ENCODE peak calls at places on chromosomes 13 and 19, in ten cellular contexts. One of them, this sample, is unnamed.

GRCh38 chr19:48969276-48970138 is 4.4 kb downstream of the FTL start:
- DNase-seq in fibroblast of pulmonary artery: no peak
- DNase-seq in activated CD4-positive, alpha-beta T cell treated with anti-CD3 and anti-CD28 coated beads, Interleukin-2, amount 50 U/mL, for 4 hours: no peak
- DNase-seq in T-helper 9 cell: no peak
- DNase-seq in nephron progenitor cell: no peak
- DNase-seq in thoracic aorta: no peak
- DNase-seq in iris pigment epithelial cell: peak; percentile 55
- DNase-seq in A172: peak; percentile 48
- DNase-seq in activated T-cell treated with anti-CD3 and anti-CD28 coated beads, Interleukin-2, amount 50 U/mL, for 24 hours: no peak
- DNase-seq in stimulated activated CD8-positive, alpha-beta memory T cell treated with anti-CD3 and anti-CD28 coated beads, Interleukin-7, amount 100 ng/mL, for 4 hours: no peak
- DNase-seq in this sample: peak; percentile 38

GRCh38 chr13:59710995-59711701 is 452.6 kb downstream of the DIAPH3 start:
- DNase-seq in fibroblast of pulmonary artery: peak; percentile 11
- DNase-seq in activated CD4-positive, alpha-beta T cell treated with anti-CD3 and anti-CD28 coated beads, Interleukin-2, amount 50 U/mL, for 4 hours: no peak
- DNase-seq in T-helper 9 cell: no peak
- DNase-seq in nephron progenitor cell: no peak
- DNase-seq in thoracic aorta: no peak
- DNase-seq in iris pigment epithelial cell: no peak
- DNase-seq in A172: no peak
- DNase-seq in activated T-cell treated with anti-CD3 and anti-CD28 coated beads, Interleukin-2, amount 50 U/mL, for 24 hours: no peak
- DNase-seq in stimulated activated CD8-positive, alpha-beta memory T cell treated with anti-CD3 and anti-CD28 coated beads, Interleukin-7, amount 100 ng/mL, for 4 hours: no peak
- DNase-seq in this sample: no peak

GRCh38 chr13:109412232-109412935 is 374.0 kb downstream of the IRS2 start:
- DNase-seq in fibroblast of pulmonary artery: peak; percentile 49
- DNase-seq in activated CD4-positive, alpha-beta T cell treated with anti-CD3 and anti-CD28 coated beads, Interleukin-2, amount 50 U/mL, for 4 hours: no peak
- DNase-seq in T-helper 9 cell: no peak
- DNase-seq in nephron progenitor cell: peak; percentile 72
- DNase-seq in thoracic aorta: no peak
- DNase-seq in iris pigment epithelial cell: peak; percentile 72
- DNase-seq in A172: peak; percentile 19
- DNase-seq in activated T-cell treated with anti-CD3 and anti-CD28 coated beads, Interleukin-2, amount 50 U/mL, for 24 hours: no peak
- DNase-seq in stimulated activated CD8-positive, alpha-beta memory T cell treated with anti-CD3 and anti-CD28 coated beads, Interleukin-7, amount 100 ng/mL, for 4 hours: no peak
- DNase-seq in this sample: no peak

GRCh38 chr19:24073807-24074206 is 13.2 kb upstream of the ZNF254 start:
- DNase-seq in fibroblast of pulmonary artery: no peak
- DNase-seq in activated CD4-positive, alpha-beta T cell treated with anti-CD3 and anti-CD28 coated beads, Interleukin-2, amount 50 U/mL, for 4 hours: no peak
- DNase-seq in T-helper 9 cell: no peak
- DNase-seq in nephron progenitor cell: no peak
- DNase-seq in thoracic aorta: no peak
- DNase-seq in iris pigment epithelial cell: no peak
- DNase-seq in A172: no peak
- DNase-seq in activated T-cell treated with anti-CD3 and anti-CD28 coated beads, Interleukin-2, amount 50 U/mL, for 24 hours: no peak
- DNase-seq in stimulated activated CD8-positive, alpha-beta memory T cell treated with anti-CD3 and anti-CD28 coated beads, Interleukin-7, amount 100 ng/mL, for 4 hours: no peak
- DNase-seq in this sample: no peak

GRCh38 chr19:4967738-4968461 is 1.0 kb upstream of the KDM4B start:
- DNase-seq in fibroblast of pulmonary artery: no peak
- DNase-seq in activated CD4-positive, alpha-beta T cell treated with anti-CD3 and anti-CD28 coated beads, Interleukin-2, amount 50 U/mL, for 4 hours: no peak
- DNase-seq in T-helper 9 cell: no peak
- DNase-seq in nephron progenitor cell: no peak
- DNase-seq in thoracic aorta: no peak
- DNase-seq in iris pigment epithelial cell: peak; percentile 84
- DNase-seq in A172: peak; percentile 45
- DNase-seq in activated T-cell treated with anti-CD3 and anti-CD28 coated beads, Interleukin-2, amount 50 U/mL, for 24 hours: no peak
- DNase-seq in stimulated activated CD8-positive, alpha-beta memory T cell treated with anti-CD3 and anti-CD28 coated beads, Interleukin-7, amount 100 ng/mL, for 4 hours: no peak
- DNase-seq in this sample: peak; percentile 49

GRCh38 chr13:58884810-58885209 is 1253.3 kb downstream of the PCDH17 start:
- DNase-seq in fibroblast of pulmonary artery: no peak
- DNase-seq in activated CD4-positive, alpha-beta T cell treated with anti-CD3 and anti-CD28 coated beads, Interleukin-2, amount 50 U/mL, for 4 hours: no peak
- DNase-seq in T-helper 9 cell: no peak
- DNase-seq in nephron progenitor cell: no peak
- DNase-seq in thoracic aorta: no peak
- DNase-seq in iris pigment epithelial cell: no peak
- DNase-seq in A172: no peak
- DNase-seq in activated T-cell treated with anti-CD3 and anti-CD28 coated beads, Interleukin-2, amount 50 U/mL, for 24 hours: no peak
- DNase-seq in stimulated activated CD8-positive, alpha-beta memory T cell treated with anti-CD3 and anti-CD28 coated beads, Interleukin-7, amount 100 ng/mL, for 4 hours: no peak
- DNase-seq in this sample: no peak

GRCh38 chr19:3458229-3458555 is 22.1 kb downstream of the SMIM24 start:
- DNase-seq in fibroblast of pulmonary artery: no peak
- DNase-seq in activated CD4-positive, alpha-beta T cell treated with anti-CD3 and anti-CD28 coated beads, Interleukin-2, amount 50 U/mL, for 4 hours: no peak
- DNase-seq in T-helper 9 cell: no peak
- DNase-seq in nephron progenitor cell: no peak
- DNase-seq in thoracic aorta: no peak
- DNase-seq in iris pigment epithelial cell: peak; percentile 31
- DNase-seq in A172: peak; percentile 71
- DNase-seq in activated T-cell treated with anti-CD3 and anti-CD28 coated beads, Interleukin-2, amount 50 U/mL, for 24 hours: no peak
- DNase-seq in stimulated activated CD8-positive, alpha-beta memory T cell treated with anti-CD3 and anti-CD28 coated beads, Interleukin-7, amount 100 ng/mL, for 4 hours: no peak
- DNase-seq in this sample: no peak

GRCh38 chr19:5672708-5673459 is 7.4 kb downstream of the MICOS13 start:
- DNase-seq in fibroblast of pulmonary artery: no peak
- DNase-seq in activated CD4-positive, alpha-beta T cell treated with anti-CD3 and anti-CD28 coated beads, Interleukin-2, amount 50 U/mL, for 4 hours: no peak
- DNase-seq in T-helper 9 cell: no peak
- DNase-seq in nephron progenitor cell: no peak
- DNase-seq in thoracic aorta: no peak
- DNase-seq in iris pigment epithelial cell: no peak
- DNase-seq in A172: no peak
- DNase-seq in activated T-cell treated with anti-CD3 and anti-CD28 coated beads, Interleukin-2, amount 50 U/mL, for 24 hours: no peak
- DNase-seq in stimulated activated CD8-positive, alpha-beta memory T cell treated with anti-CD3 and anti-CD28 coated beads, Interleukin-7, amount 100 ng/mL, for 4 hours: no peak
- DNase-seq in this sample: no peak

GRCh38 chr19:5170329-5170745 is 170.3 kb downstream of the PTPRS start:
- DNase-seq in fibroblast of pulmonary artery: no peak
- DNase-seq in activated CD4-positive, alpha-beta T cell treated with anti-CD3 and anti-CD28 coated beads, Interleukin-2, amount 50 U/mL, for 4 hours: peak; percentile 27
- DNase-seq in T-helper 9 cell: peak; percentile 48
- DNase-seq in nephron progenitor cell: peak; percentile 39
- DNase-seq in thoracic aorta: no peak
- DNase-seq in iris pigment epithelial cell: no peak
- DNase-seq in A172: no peak
- DNase-seq in activated T-cell treated with anti-CD3 and anti-CD28 coated beads, Interleukin-2, amount 50 U/mL, for 24 hours: peak; percentile 77
- DNase-seq in stimulated activated CD8-positive, alpha-beta memory T cell treated with anti-CD3 and anti-CD28 coated beads, Interleukin-7, amount 100 ng/mL, for 4 hours: peak; percentile 6
- DNase-seq in this sample: peak; percentile 66

GRCh38 chr13:32415019-32415418 is 12.9 kb downstream of the N4BP2L1 start:
- DNase-seq in fibroblast of pulmonary artery: no peak
- DNase-seq in activated CD4-positive, alpha-beta T cell treated with anti-CD3 and anti-CD28 coated beads, Interleukin-2, amount 50 U/mL, for 4 hours: no peak
- DNase-seq in T-helper 9 cell: no peak
- DNase-seq in nephron progenitor cell: no peak
- DNase-seq in thoracic aorta: no peak
- DNase-seq in iris pigment epithelial cell: peak; percentile 33
- DNase-seq in A172: no peak
- DNase-seq in activated T-cell treated with anti-CD3 and anti-CD28 coated beads, Interleukin-2, amount 50 U/mL, for 24 hours: no peak
- DNase-seq in stimulated activated CD8-positive, alpha-beta memory T cell treated with anti-CD3 and anti-CD28 coated beads, Interleukin-7, amount 100 ng/mL, for 4 hours: no peak
- DNase-seq in this sample: peak; percentile 54

GRCh38 chr13:97018029-97018819 is 23.9 kb upstream of the OXGR1 start:
- DNase-seq in fibroblast of pulmonary artery: peak; percentile 80
- DNase-seq in activated CD4-positive, alpha-beta T cell treated with anti-CD3 and anti-CD28 coated beads, Interleukin-2, amount 50 U/mL, for 4 hours: peak; percentile 9
- DNase-seq in T-helper 9 cell: no peak
- DNase-seq in nephron progenitor cell: peak; percentile 41
- DNase-seq in thoracic aorta: no peak
- DNase-seq in iris pigment epithelial cell: peak; percentile 71
- DNase-seq in A172: peak; percentile 60
- DNase-seq in activated T-cell treated with anti-CD3 and anti-CD28 coated beads, Interleukin-2, amount 50 U/mL, for 24 hours: no peak
- DNase-seq in stimulated activated CD8-positive, alpha-beta memory T cell treated with anti-CD3 and anti-CD28 coated beads, Interleukin-7, amount 100 ng/mL, for 4 hours: no peak
- DNase-seq in this sample: peak; percentile 24

GRCh38 chr13:102197193-102197592 is 204.7 kb downstream of the FGF14 start:
- DNase-seq in fibroblast of pulmonary artery: no peak
- DNase-seq in activated CD4-positive, alpha-beta T cell treated with anti-CD3 and anti-CD28 coated beads, Interleukin-2, amount 50 U/mL, for 4 hours: no peak
- DNase-seq in T-helper 9 cell: no peak
- DNase-seq in nephron progenitor cell: no peak
- DNase-seq in thoracic aorta: no peak
- DNase-seq in iris pigment epithelial cell: peak; percentile 37
- DNase-seq in A172: peak; percentile 13
- DNase-seq in activated T-cell treated with anti-CD3 and anti-CD28 coated beads, Interleukin-2, amount 50 U/mL, for 24 hours: no peak
- DNase-seq in stimulated activated CD8-positive, alpha-beta memory T cell treated with anti-CD3 and anti-CD28 coated beads, Interleukin-7, amount 100 ng/mL, for 4 hours: no peak
- DNase-seq in this sample: peak; percentile 10

GRCh38 chr13:27619711-27620376 is 485 bp downstream of the LNX2 start:
- DNase-seq in fibroblast of pulmonary artery: peak; percentile 39
- DNase-seq in activated CD4-positive, alpha-beta T cell treated with anti-CD3 and anti-CD28 coated beads, Interleukin-2, amount 50 U/mL, for 4 hours: peak; percentile 33
- DNase-seq in T-helper 9 cell: no peak
- DNase-seq in nephron progenitor cell: no peak
- DNase-seq in thoracic aorta: no peak
- DNase-seq in iris pigment epithelial cell: peak; percentile 38
- DNase-seq in A172: peak; percentile 4
- DNase-seq in activated T-cell treated with anti-CD3 and anti-CD28 coated beads, Interleukin-2, amount 50 U/mL, for 24 hours: peak; percentile 73
- DNase-seq in stimulated activated CD8-positive, alpha-beta memory T cell treated with anti-CD3 and anti-CD28 coated beads, Interleukin-7, amount 100 ng/mL, for 4 hours: no peak
- DNase-seq in this sample: peak; percentile 58

GRCh38 chr19:21580101-21580500 is 74.7 kb downstream of the ZNF429 start:
- DNase-seq in fibroblast of pulmonary artery: no peak
- DNase-seq in activated CD4-positive, alpha-beta T cell treated with anti-CD3 and anti-CD28 coated beads, Interleukin-2, amount 50 U/mL, for 4 hours: no peak
- DNase-seq in T-helper 9 cell: no peak
- DNase-seq in nephron progenitor cell: no peak
- DNase-seq in thoracic aorta: no peak
- DNase-seq in iris pigment epithelial cell: no peak
- DNase-seq in A172: no peak
- DNase-seq in activated T-cell treated with anti-CD3 and anti-CD28 coated beads, Interleukin-2, amount 50 U/mL, for 24 hours: no peak
- DNase-seq in stimulated activated CD8-positive, alpha-beta memory T cell treated with anti-CD3 and anti-CD28 coated beads, Interleukin-7, amount 100 ng/mL, for 4 hours: no peak
- DNase-seq in this sample: no peak

GRCh38 chr19:45444318-45445041 is 20.8 kb upstream of the ERCC1 start:
- DNase-seq in fibroblast of pulmonary artery: peak; percentile 88
- DNase-seq in activated CD4-positive, alpha-beta T cell treated with anti-CD3 and anti-CD28 coated beads, Interleukin-2, amount 50 U/mL, for 4 hours: peak; percentile 56
- DNase-seq in T-helper 9 cell: peak; percentile 77
- DNase-seq in nephron progenitor cell: peak; percentile 99
- DNase-seq in thoracic aorta: peak; percentile 83
- DNase-seq in iris pigment epithelial cell: peak; percentile 83
- DNase-seq in A172: peak; percentile 33
- DNase-seq in activated T-cell treated with anti-CD3 and anti-CD28 coated beads, Interleukin-2, amount 50 U/mL, for 24 hours: peak; percentile 81
- DNase-seq in stimulated activated CD8-positive, alpha-beta memory T cell treated with anti-CD3 and anti-CD28 coated beads, Interleukin-7, amount 100 ng/mL, for 4 hours: peak; percentile 56
- DNase-seq in this sample: peak; percentile 87

GRCh38 chr13:96481482-96481881 is 391.6 kb downstream of the HS6ST3 start:
- DNase-seq in fibroblast of pulmonary artery: no peak
- DNase-seq in activated CD4-positive, alpha-beta T cell treated with anti-CD3 and anti-CD28 coated beads, Interleukin-2, amount 50 U/mL, for 4 hours: no peak
- DNase-seq in T-helper 9 cell: no peak
- DNase-seq in nephron progenitor cell: no peak
- DNase-seq in thoracic aorta: no peak
- DNase-seq in iris pigment epithelial cell: no peak
- DNase-seq in A172: no peak
- DNase-seq in activated T-cell treated with anti-CD3 and anti-CD28 coated beads, Interleukin-2, amount 50 U/mL, for 24 hours: no peak
- DNase-seq in stimulated activated CD8-positive, alpha-beta memory T cell treated with anti-CD3 and anti-CD28 coated beads, Interleukin-7, amount 100 ng/mL, for 4 hours: no peak
- DNase-seq in this sample: no peak

GRCh38 chr13:104984296-104984818 is 1551.1 kb downstream of the EFNB2 start:
- DNase-seq in fibroblast of pulmonary artery: peak; percentile 65
- DNase-seq in activated CD4-positive, alpha-beta T cell treated with anti-CD3 and anti-CD28 coated beads, Interleukin-2, amount 50 U/mL, for 4 hours: no peak
- DNase-seq in T-helper 9 cell: peak; percentile 9
- DNase-seq in nephron progenitor cell: no peak
- DNase-seq in thoracic aorta: no peak
- DNase-seq in iris pigment epithelial cell: peak; percentile 84
- DNase-seq in A172: peak; percentile 42
- DNase-seq in activated T-cell treated with anti-CD3 and anti-CD28 coated beads, Interleukin-2, amount 50 U/mL, for 24 hours: peak; percentile 38
- DNase-seq in stimulated activated CD8-positive, alpha-beta memory T cell treated with anti-CD3 and anti-CD28 coated beads, Interleukin-7, amount 100 ng/mL, for 4 hours: no peak
- DNase-seq in this sample: peak; percentile 89

GRCh38 chr13:35460061-35460460 is 16.4 kb downstream of the MAB21L1 start:
- DNase-seq in fibroblast of pulmonary artery: no peak
- DNase-seq in activated CD4-positive, alpha-beta T cell treated with anti-CD3 and anti-CD28 coated beads, Interleukin-2, amount 50 U/mL, for 4 hours: no peak
- DNase-seq in T-helper 9 cell: no peak
- DNase-seq in nephron progenitor cell: no peak
- DNase-seq in thoracic aorta: no peak
- DNase-seq in iris pigment epithelial cell: no peak
- DNase-seq in A172: no peak
- DNase-seq in activated T-cell treated with anti-CD3 and anti-CD28 coated beads, Interleukin-2, amount 50 U/mL, for 24 hours: no peak
- DNase-seq in stimulated activated CD8-positive, alpha-beta memory T cell treated with anti-CD3 and anti-CD28 coated beads, Interleukin-7, amount 100 ng/mL, for 4 hours: no peak
- DNase-seq in this sample: no peak

GRCh38 chr19:6587093-6587820 is 3.7 kb downstream of the CD70 start:
- DNase-seq in fibroblast of pulmonary artery: no peak
- DNase-seq in activated CD4-positive, alpha-beta T cell treated with anti-CD3 and anti-CD28 coated beads, Interleukin-2, amount 50 U/mL, for 4 hours: no peak
- DNase-seq in T-helper 9 cell: no peak
- DNase-seq in nephron progenitor cell: peak; percentile 25
- DNase-seq in thoracic aorta: no peak
- DNase-seq in iris pigment epithelial cell: no peak
- DNase-seq in A172: no peak
- DNase-seq in activated T-cell treated with anti-CD3 and anti-CD28 coated beads, Interleukin-2, amount 50 U/mL, for 24 hours: no peak
- DNase-seq in stimulated activated CD8-positive, alpha-beta memory T cell treated with anti-CD3 and anti-CD28 coated beads, Interleukin-7, amount 100 ng/mL, for 4 hours: no peak
- DNase-seq in this sample: no peak

GRCh38 chr19:42246143-42246868 is 3.9 kb upstream of the GSK3A start:
- DNase-seq in fibroblast of pulmonary artery: peak; percentile 80
- DNase-seq in activated CD4-positive, alpha-beta T cell treated with anti-CD3 and anti-CD28 coated beads, Interleukin-2, amount 50 U/mL, for 4 hours: no peak
- DNase-seq in T-helper 9 cell: no peak
- DNase-seq in nephron progenitor cell: peak; percentile 47
- DNase-seq in thoracic aorta: peak; percentile 55
- DNase-seq in iris pigment epithelial cell: peak; percentile 82
- DNase-seq in A172: peak; percentile 75
- DNase-seq in activated T-cell treated with anti-CD3 and anti-CD28 coated beads, Interleukin-2, amount 50 U/mL, for 24 hours: no peak
- DNase-seq in stimulated activated CD8-positive, alpha-beta memory T cell treated with anti-CD3 and anti-CD28 coated beads, Interleukin-7, amount 100 ng/mL, for 4 hours: no peak
- DNase-seq in this sample: peak; percentile 46

GRCh38 chr19:35992902-35993765 is 1.9 kb upstream of the SDHAF1 start:
- DNase-seq in fibroblast of pulmonary artery: no peak
- DNase-seq in activated CD4-positive, alpha-beta T cell treated with anti-CD3 and anti-CD28 coated beads, Interleukin-2, amount 50 U/mL, for 4 hours: no peak
- DNase-seq in T-helper 9 cell: no peak
- DNase-seq in nephron progenitor cell: no peak
- DNase-seq in thoracic aorta: no peak
- DNase-seq in iris pigment epithelial cell: no peak
- DNase-seq in A172: no peak
- DNase-seq in activated T-cell treated with anti-CD3 and anti-CD28 coated beads, Interleukin-2, amount 50 U/mL, for 24 hours: no peak
- DNase-seq in stimulated activated CD8-positive, alpha-beta memory T cell treated with anti-CD3 and anti-CD28 coated beads, Interleukin-7, amount 100 ng/mL, for 4 hours: no peak
- DNase-seq in this sample: no peak

GRCh38 chr13:36814465-36814864 is 4.6 kb upstream of the RFXAP start:
- DNase-seq in fibroblast of pulmonary artery: peak; percentile 41
- DNase-seq in activated CD4-positive, alpha-beta T cell treated with anti-CD3 and anti-CD28 coated beads, Interleukin-2, amount 50 U/mL, for 4 hours: no peak
- DNase-seq in T-helper 9 cell: no peak
- DNase-seq in nephron progenitor cell: no peak
- DNase-seq in thoracic aorta: no peak
- DNase-seq in iris pigment epithelial cell: no peak
- DNase-seq in A172: no peak
- DNase-seq in activated T-cell treated with anti-CD3 and anti-CD28 coated beads, Interleukin-2, amount 50 U/mL, for 24 hours: no peak
- DNase-seq in stimulated activated CD8-positive, alpha-beta memory T cell treated with anti-CD3 and anti-CD28 coated beads, Interleukin-7, amount 100 ng/mL, for 4 hours: no peak
- DNase-seq in this sample: peak; percentile 19

GRCh38 chr19:19061491-19061890 is 2.3 kb upstream of the SLC25A42 start:
- DNase-seq in fibroblast of pulmonary artery: no peak
- DNase-seq in activated CD4-positive, alpha-beta T cell treated with anti-CD3 and anti-CD28 coated beads, Interleukin-2, amount 50 U/mL, for 4 hours: no peak
- DNase-seq in T-helper 9 cell: no peak
- DNase-seq in nephron progenitor cell: no peak
- DNase-seq in thoracic aorta: no peak
- DNase-seq in iris pigment epithelial cell: no peak
- DNase-seq in A172: no peak
- DNase-seq in activated T-cell treated with anti-CD3 and anti-CD28 coated beads, Interleukin-2, amount 50 U/mL, for 24 hours: no peak
- DNase-seq in stimulated activated CD8-positive, alpha-beta memory T cell treated with anti-CD3 and anti-CD28 coated beads, Interleukin-7, amount 100 ng/mL, for 4 hours: no peak
- DNase-seq in this sample: no peak

GRCh38 chr13:24670927-24671326 is 9.3 kb upstream of the ATP12A start:
- DNase-seq in fibroblast of pulmonary artery: peak; percentile 18
- DNase-seq in activated CD4-positive, alpha-beta T cell treated with anti-CD3 and anti-CD28 coated beads, Interleukin-2, amount 50 U/mL, for 4 hours: no peak
- DNase-seq in T-helper 9 cell: no peak
- DNase-seq in nephron progenitor cell: peak; percentile 30
- DNase-seq in thoracic aorta: no peak
- DNase-seq in iris pigment epithelial cell: peak; percentile 9
- DNase-seq in A172: no peak
- DNase-seq in activated T-cell treated with anti-CD3 and anti-CD28 coated beads, Interleukin-2, amount 50 U/mL, for 24 hours: no peak
- DNase-seq in stimulated activated CD8-positive, alpha-beta memory T cell treated with anti-CD3 and anti-CD28 coated beads, Interleukin-7, amount 100 ng/mL, for 4 hours: no peak
- DNase-seq in this sample: no peak

GRCh38 chr19:30662211-30662861 is 290.2 kb downstream of the ZNF536 start:
- DNase-seq in fibroblast of pulmonary artery: no peak
- DNase-seq in activated CD4-positive, alpha-beta T cell treated with anti-CD3 and anti-CD28 coated beads, Interleukin-2, amount 50 U/mL, for 4 hours: no peak
- DNase-seq in T-helper 9 cell: no peak
- DNase-seq in nephron progenitor cell: no peak
- DNase-seq in thoracic aorta: no peak
- DNase-seq in iris pigment epithelial cell: peak; percentile 10
- DNase-seq in A172: peak; percentile 18
- DNase-seq in activated T-cell treated with anti-CD3 and anti-CD28 coated beads, Interleukin-2, amount 50 U/mL, for 24 hours: no peak
- DNase-seq in stimulated activated CD8-positive, alpha-beta memory T cell treated with anti-CD3 and anti-CD28 coated beads, Interleukin-7, amount 100 ng/mL, for 4 hours: no peak
- DNase-seq in this sample: peak; percentile 74

GRCh38 chr19:5354403-5354802 is 13.8 kb upstream of the PTPRS start:
- DNase-seq in fibroblast of pulmonary artery: peak; percentile 11
- DNase-seq in activated CD4-positive, alpha-beta T cell treated with anti-CD3 and anti-CD28 coated beads, Interleukin-2, amount 50 U/mL, for 4 hours: no peak
- DNase-seq in T-helper 9 cell: no peak
- DNase-seq in nephron progenitor cell: peak; percentile 35
- DNase-seq in thoracic aorta: no peak
- DNase-seq in iris pigment epithelial cell: no peak
- DNase-seq in A172: no peak
- DNase-seq in activated T-cell treated with anti-CD3 and anti-CD28 coated beads, Interleukin-2, amount 50 U/mL, for 24 hours: peak; percentile 39
- DNase-seq in stimulated activated CD8-positive, alpha-beta memory T cell treated with anti-CD3 and anti-CD28 coated beads, Interleukin-7, amount 100 ng/mL, for 4 hours: no peak
- DNase-seq in this sample: peak; percentile 40

GRCh38 chr13:70203661-70204229 is 95.5 kb upstream of the KLHL1 start:
- DNase-seq in fibroblast of pulmonary artery: no peak
- DNase-seq in activated CD4-positive, alpha-beta T cell treated with anti-CD3 and anti-CD28 coated beads, Interleukin-2, amount 50 U/mL, for 4 hours: no peak
- DNase-seq in T-helper 9 cell: no peak
- DNase-seq in nephron progenitor cell: peak; percentile 4
- DNase-seq in thoracic aorta: no peak
- DNase-seq in iris pigment epithelial cell: peak; percentile 8
- DNase-seq in A172: peak; percentile 88
- DNase-seq in activated T-cell treated with anti-CD3 and anti-CD28 coated beads, Interleukin-2, amount 50 U/mL, for 24 hours: no peak
- DNase-seq in stimulated activated CD8-positive, alpha-beta memory T cell treated with anti-CD3 and anti-CD28 coated beads, Interleukin-7, amount 100 ng/mL, for 4 hours: no peak
- DNase-seq in this sample: peak; percentile 22

GRCh38 chr19:54391589-54392061 is 23.6 kb upstream of the TTYH1 start:
- DNase-seq in fibroblast of pulmonary artery: no peak
- DNase-seq in activated CD4-positive, alpha-beta T cell treated with anti-CD3 and anti-CD28 coated beads, Interleukin-2, amount 50 U/mL, for 4 hours: no peak
- DNase-seq in T-helper 9 cell: no peak
- DNase-seq in nephron progenitor cell: no peak
- DNase-seq in thoracic aorta: no peak
- DNase-seq in iris pigment epithelial cell: no peak
- DNase-seq in A172: no peak
- DNase-seq in activated T-cell treated with anti-CD3 and anti-CD28 coated beads, Interleukin-2, amount 50 U/mL, for 24 hours: no peak
- DNase-seq in stimulated activated CD8-positive, alpha-beta memory T cell treated with anti-CD3 and anti-CD28 coated beads, Interleukin-7, amount 100 ng/mL, for 4 hours: no peak
- DNase-seq in this sample: no peak

This sample was measured in SJCRH30.